ENCODE peak calls at places on chromosomes 5 and 9, in eight cellular contexts. W is D341Med; C is mesendoderm; O is HEK293T; H is NCI-H1417; B is activated CD4-positive, alpha-beta T cell treated with anti-CD3 and anti-CD28 coated beads, Interleukin-2, amount 50 U/mL, for 48 hours; J is CD8-positive, alpha-beta memory T cell; D is non-pigmented ciliary epithelial cell. S is an unnamed sample.
A peak's percentile ranks its signal among the peaks of the same experiment; 100 is the strongest.

GRCh38 chr9:134670042-134670525 is 28.5 kb downstream of the COL5A1 start:
- DNase-seq in O (no peak), J (no peak), H (no peak), B (no peak), C (peak; percentile 82), D (peak; percentile 84), W (no peak), S (peak; percentile 76)

GRCh38 chr5:96629774-96630173 is 32.4 kb upstream of the CAST start:
- DNase-seq in W (no peak), O (no peak), B (no peak), H (peak; percentile 50), J (no peak), C (peak; percentile 14), D (peak; percentile 97), S (peak; percentile 90)

GRCh38 chr5:166909040-166909439 is 1382.4 kb upstream of the WWC1 start:
- DNase-seq in D (peak; percentile 62), J (no peak), C (no peak), W (no peak), B (no peak), H (no peak), O (no peak), S (no peak)

GRCh38 chr5:176774216-176775171 is 35.9 kb upstream of the UNC5A start:
- DNase-seq in D (no peak), C (peak; percentile 64), J (no peak), W (no peak), H (no peak), B (no peak), O (peak; percentile 7), S (no peak)

GRCh38 chr5:78747703-78748359 is 99.3 kb upstream of the LHFPL2 start:
- DNase-seq in J (no peak), D (peak; percentile 72), O (no peak), H (no peak), B (no peak), C (peak; percentile 30), W (no peak), S (peak; percentile 76)

GRCh38 chr9:71766663-71767062 is 1.6 kb downstream of the CEMIP2 start:
- DNase-seq in O (no peak), B (no peak), C (no peak), H (peak; percentile 52), D (no peak), W (no peak), J (no peak), S (no peak)

GRCh38 chr9:21696411-21696865 is 106.0 kb upstream of the MTAP start:
- DNase-seq in B (no peak), C (peak; percentile 76), H (no peak), O (peak; percentile 25), W (peak; percentile 34), D (no peak), J (no peak), S (no peak)

GRCh38 chr9:126297656-126298318 is 28.8 kb upstream of the MVB12B start:
- DNase-seq in O (no peak), W (no peak), C (no peak), D (no peak), J (no peak), B (no peak), H (no peak), S (no peak)

GRCh38 chr5:73826761-73827450 is 200.9 kb downstream of the ARHGEF28 start:
- DNase-seq in B (no peak), W (no peak), J (no peak), H (no peak), D (peak; percentile 74), O (no peak), C (peak; percentile 41), S (peak; percentile 65)

GRCh38 chr5:81292130-81292529 is 9.3 kb upstream of the ZCCHC9 start:
- DNase-seq in J (no peak), W (no peak), B (no peak), C (no peak), H (no peak), D (no peak), O (no peak), S (no peak)

GRCh38 chr9:124008855-124009834 is 2.4 kb upstream of the LHX2 start:
- DNase-seq in B (no peak), H (peak; percentile 94), O (peak; percentile 20), W (peak; percentile 53), D (no peak), C (no peak), J (no peak), S (no peak)

GRCh38 chr5:132764051-132764450 is 13.0 kb downstream of the SEPTIN8 start:
- DNase-seq in C (no peak), H (no peak), J (peak; percentile 41), D (no peak), W (no peak), B (no peak), O (no peak), S (no peak)

GRCh38 chr5:118195215-118195614 is 793.1 kb downstream of the DTWD2 start:
- DNase-seq in C (no peak), O (no peak), J (no peak), W (no peak), D (no peak), H (no peak), B (no peak), S (no peak)

GRCh38 chr5:68225188-68225910 is 9.8 kb downstream of the PIK3R1 start:
- DNase-seq in H (no peak), B (no peak), J (no peak), W (no peak), C (no peak), O (no peak), D (peak; percentile 67), S (peak; percentile 56)

GRCh38 chr5:113574417-113574816 is 60.9 kb downstream of the YTHDC2 start:
- DNase-seq in W (no peak), D (peak; percentile 87), H (no peak), C (no peak), J (no peak), O (no peak), B (no peak), S (peak; percentile 56)

GRCh38 chr9:83646500-83647239 is 23.7 kb downstream of the IDNK start:
- DNase-seq in D (no peak), B (no peak), C (peak; percentile 69), W (no peak), J (no peak), H (no peak), O (no peak), S (no peak)

GRCh38 chr5:75108931-75109596 is 56.7 kb upstream of the GCNT4 start:
- DNase-seq in W (no peak), D (no peak), J (no peak), B (no peak), O (no peak), C (no peak), H (no peak), S (no peak)

GRCh38 chr9:91945277-91946074 is 4.6 kb downstream of the ROR2 start:
- DNase-seq in C (peak; percentile 98), B (no peak), O (peak; percentile 20), H (peak; percentile 15), W (no peak), D (no peak), J (no peak), S (no peak)

GRCh38 chr9:80866576-80867227 is 822.6 kb downstream of the TLE1 start:
- DNase-seq in B (no peak), O (no peak), C (no peak), W (no peak), J (no peak), H (no peak), D (peak; percentile 24), S (no peak)

GRCh38 chr5:149464796-149465489 is 85.9 kb upstream of the IL17B start:
- DNase-seq in H (no peak), C (no peak), B (no peak), J (no peak), D (no peak), O (no peak), W (no peak), S (no peak)

GRCh38 chr9:72557549-72557948 is 36.1 kb downstream of the TMC1 start:
- DNase-seq in H (no peak), J (no peak), C (peak; percentile 75), D (peak; percentile 91), B (peak; percentile 71), O (no peak), W (no peak), S (peak; percentile 70)

GRCh38 chr9:12667892-12668291 is 25.3 kb upstream of the TYRP1 start:
- DNase-seq in O (no peak), D (no peak), C (no peak), H (no peak), J (no peak), B (no peak), W (no peak), S (no peak)

GRCh38 chr9:81489048-81489447 is 200.3 kb downstream of the TLE1 start:
- DNase-seq in W (no peak), O (no peak), H (no peak), C (no peak), D (no peak), J (no peak), B (no peak), S (no peak)

S was measured in AG04449.